ENCODE peak calls at places on chromosomes 3 and 15, in ten cellular contexts. X, R, Q, T, W, D, E, I, S and L are unnamed samples.

GRCh38 chr3:150243466-150243865 is 164.6 kb upstream of the TSC22D2 start:
- DNase-seq in I (no peak), E (no peak), S (no peak), X (no peak), D (no peak), W (no peak), T (no peak), Q (no peak), R (no peak), L (no peak)

GRCh38 chr3:40190056-40190455 is 119.5 kb upstream of the EIF1B start:
- DNase-seq in X (no peak), R (no peak), E (no peak), W (no peak), T (no peak), S (no peak), D (no peak), I (no peak), Q (no peak), L (no peak)

GRCh38 chr3:50160561-50160983 is 5.4 kb downstream of the SEMA3F start:
- DNase-seq in W (no peak), R (no peak), Q (peak; percentile 68), E (no peak), T (no peak), I (no peak), D (no peak), S (no peak), X (no peak), L (no peak)

GRCh38 chr3:48797626-48798025 is 50.0 kb downstream of the PRKAR2A start:
- DNase-seq in W (no peak), Q (no peak), X (no peak), I (no peak), R (no peak), S (no peak), E (no peak), D (no peak), T (no peak), L (no peak)

GRCh38 chr3:81716870-81717509 is 44.5 kb downstream of the GBE1 start:
- DNase-seq in T (peak; percentile 5), X (no peak), D (no peak), I (no peak), Q (no peak), E (no peak), R (no peak), S (no peak), W (no peak), L (peak; percentile 55)

GRCh38 chr15:68614621-68615035 is 35.8 kb downstream of the CORO2B start:
- DNase-seq in W (no peak), X (no peak), T (no peak), I (no peak), D (no peak), E (no peak), R (no peak), S (no peak), Q (peak; percentile 76), L (peak; percentile 48)

GRCh38 chr3:188584162-188584529 is 430.2 kb downstream of the LPP start:
- DNase-seq in X (no peak), D (no peak), E (no peak), Q (no peak), I (no peak), W (no peak), T (peak; percentile 23), S (no peak), R (peak; percentile 55), L (peak; percentile 83)

GRCh38 chr3:12931273-12931905 is 90.0 kb upstream of the RPL32 start:
- DNase-seq in R (no peak), Q (peak; percentile 75), W (no peak), E (no peak), D (no peak), I (no peak), T (no peak), S (no peak), X (no peak), L (no peak)

GRCh38 chr15:38049876-38050275 is 115.4 kb downstream of the TMCO5A start:
- DNase-seq in T (no peak), S (no peak), X (no peak), W (no peak), I (no peak), D (no peak), R (no peak), Q (no peak), E (no peak), L (peak; percentile 44)

GRCh38 chr3:157115069-157116006 is 44.6 kb downstream of the CCNL1 start:
- DNase-seq in X (no peak), Q (no peak), R (no peak), W (no peak), T (no peak), E (no peak), D (no peak), S (no peak), I (no peak), L (peak; percentile 19)

GRCh38 chr15:74780983-74781672 is 752 bp upstream of the CSK start:
- DNase-seq in I (no peak), T (no peak), E (no peak), D (no peak), S (no peak), Q (no peak), X (no peak), W (no peak), R (no peak), L (peak; percentile 86)

GRCh38 chr15:82959423-82959822 is 6.9 kb upstream of the HOMER2 start:
- DNase-seq in W (no peak), R (no peak), D (no peak), Q (no peak), I (no peak), S (no peak), E (no peak), X (no peak), T (no peak), L (no peak)

GRCh38 chr3:51709004-51709420 is 2.1 kb downstream of the GRM2 start:
- DNase-seq in S (no peak), R (no peak), W (no peak), Q (peak; percentile 39), E (no peak), X (no peak), I (no peak), T (no peak), D (peak; percentile 49), L (no peak)

GRCh38 chr3:105513042-105513441 is 146.3 kb downstream of the ALCAM start:
- DNase-seq in T (peak; percentile 45), Q (no peak), S (no peak), I (no peak), D (no peak), R (no peak), W (no peak), E (no peak), X (no peak), L (no peak)